ENCODE peak calls at places on chromosome 15, in eight cellular contexts. G, O, Z, L, F, P, J and M are unnamed samples. For H3K4me1, the result is how much of the 10 kb centered on the place peaks cover.

GRCh38 chr15:99956022-99956775 is 223.0 kb upstream of the LYSMD4 start:
- DNase-seq in G (no peak), O (no peak), Z (no peak), L (no peak), F (peak), P (no peak), J (no peak), M (no peak)

GRCh38 chr15:38112406-38112805 is 140.2 kb upstream of the SPRED1 start:
- DNase-seq in G (no peak), O (no peak), Z (no peak), L (no peak), F (no peak), P (no peak), J (no peak), M (no peak)

GRCh38 chr15:96767703-96768434 is 437.4 kb downstream of the NR2F2 start:
- DNase-seq in G (no peak), O (no peak), Z (no peak), L (no peak), F (no peak), P (no peak), J (no peak), M (no peak)

GRCh38 chr15:29411299-29411698 is 141.7 kb upstream of the NSMCE3 start:
- DNase-seq in G (no peak), O (no peak), Z (no peak), L (no peak), F (no peak), P (no peak), J (no peak), M (no peak)

GRCh38 chr15:49492834-49493233 is 69.8 kb downstream of the FGF7 start:
- DNase-seq in G (no peak), O (no peak), Z (no peak), L (peak), F (no peak), P (no peak), J (no peak), M (no peak)

GRCh38 chr15:42730536-42730935 is 6.4 kb downstream of the CDAN1 start:
- DNase-seq in G (no peak), O (no peak), Z (no peak), L (no peak), F (no peak), P (no peak), J (no peak), M (no peak)

GRCh38 chr15:33735637-33736247 is 232.6 kb upstream of the CHRM5 start:
- DNase-seq in G (peak), O (peak), Z (no peak), L (no peak), F (no peak), P (peak), J (no peak), M (no peak)

GRCh38 chr15:38374477-38374876 is 79.5 kb upstream of the FAM98B start:
- DNase-seq in G (no peak), O (no peak), Z (no peak), L (no peak), F (no peak), P (no peak), J (no peak), M (peak)

GRCh38 chr15:31272558-31273257 is 53.9 kb upstream of the KLF13 start:
- DNase-seq in G (no peak), O (peak), Z (no peak), L (no peak), F (peak), P (peak), J (no peak), M (no peak)

GRCh38 chr15:36882487-36883108 is 217.8 kb downstream of the MEIS2 start:
- DNase-seq in G (no peak), O (no peak), Z (no peak), L (no peak), F (no peak), P (no peak), J (no peak), M (peak)

GRCh38 chr15:45442497-45443135 is 64.3 kb upstream of the GATM start:
- DNase-seq in G (no peak), O (no peak), Z (no peak), L (peak), F (no peak), P (no peak), J (no peak), M (no peak)

GRCh38 chr15:81261172-81261808 is 62.7 kb downstream of the STARD5 start:
- DNase-seq in G (no peak), O (no peak), Z (no peak), L (no peak), F (no peak), P (no peak), J (no peak), M (no peak)

GRCh38 chr15:25178835-25179672 is 224.3 kb downstream of the SNRPN start:
- DNase-seq in G (no peak), O (peak), Z (peak), L (no peak), F (peak), P (no peak), J (no peak), M (peak)

GRCh38 chr15:40743921-40744809 is 10.9 kb downstream of the RMDN3 start:
- DNase-seq in G (no peak), O (peak), Z (no peak), L (peak), F (no peak), P (no peak), J (no peak), M (no peak)

GRCh38 chr15:22262613-22263020 is 182.3 kb downstream of the OR4M2 start:
- DNase-seq in G (no peak), O (peak), Z (no peak), L (no peak), F (no peak), P (no peak), J (no peak), M (no peak)

GRCh38 chr15:77528290-77528967 is 104.3 kb downstream of the LINGO1 start:
- DNase-seq in G (no peak), O (no peak), Z (no peak), L (no peak), F (no peak), P (peak), J (no peak), M (no peak)

GRCh38 chr15:100725121-100726069 is 123.0 kb downstream of the ASB7 start:
- DNase-seq in G (no peak), O (no peak), Z (no peak), L (peak), F (no peak), P (peak), J (no peak), M (no peak)

GRCh38 chr15:43274136-43274535 is 7.4 kb upstream of the TGM5 start:
- DNase-seq in G (no peak), O (peak), Z (peak), L (no peak), F (peak), P (no peak), J (no peak), M (peak)

GRCh38 chr15:31326729-31327673 is at the start of gene KLF13:
- DNase-seq in G (no peak), O (peak), Z (peak), L (no peak), F (no peak), P (peak), J (no peak), M (peak)

GRCh38 chr15:43930079-43930478 is 103.3 kb downstream of the WDR76 start:
- DNase-seq in G (no peak), O (no peak), Z (no peak), L (no peak), F (no peak), P (no peak), J (no peak), M (no peak)

GRCh38 chr15:45364271-45364670 is 14.1 kb downstream of the GATM start:
- DNase-seq in G (no peak), O (no peak), Z (no peak), L (no peak), F (no peak), P (no peak), J (no peak), M (no peak)

GRCh38 chr15:30791239-30791638 is 112.5 kb upstream of the FAN1 start:
- DNase-seq in G (no peak), O (no peak), Z (no peak), L (no peak), F (no peak), P (peak), J (no peak), M (no peak)

GRCh38 chr15:67835349-67836133 is 4.3 kb downstream of the RNU6-1 start:
- DNase-seq in G (no peak), O (no peak), Z (no peak), L (no peak), F (no peak), P (no peak), J (no peak), M (no peak)
- TF ChIP-seq CTCF in G (no peak), O (no peak), Z (no peak), L (no peak), F (no peak), P (no peak), J (no peak), M (no peak)

GRCh38 chr15:58966698-58967097 is 20.8 kb upstream of the RNF111 start:
- DNase-seq in G (no peak), O (no peak), Z (no peak), L (peak), F (no peak), P (no peak), J (no peak), M (no peak)
- H3K27ac ChIP-seq in G (no peak), O (no peak), Z (no peak), L (no peak), F (no peak), P (no peak), J (no peak), M (no peak)

DNA sequence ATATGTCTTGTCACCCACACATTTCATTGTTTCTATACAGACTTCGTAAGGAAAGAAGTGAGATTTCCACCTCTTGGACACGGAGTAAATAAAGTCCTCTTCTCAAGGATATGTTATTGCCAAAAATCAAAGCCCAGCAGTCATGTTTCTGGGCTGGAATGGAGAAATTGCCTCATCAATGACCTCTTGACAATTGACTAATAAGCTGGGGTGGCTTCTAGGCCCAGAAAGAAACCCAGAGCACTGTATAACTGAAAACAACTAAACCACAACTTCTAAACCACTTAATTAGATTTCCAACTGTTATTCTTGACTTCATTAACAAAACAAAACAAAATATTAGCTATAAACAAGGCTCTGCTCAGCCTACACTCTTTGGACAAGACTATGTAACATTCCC is 56.4 kb upstream of the SLC24A5 start:
- DNase-seq in G (no peak), O (no peak), Z (no peak), L (no peak), F (no peak), P (no peak), J (no peak), M (no peak)
- H3K4me1 ChIP-seq in G (under half), O (under half), Z (under half), L (under half), F (under half), P (under half), J (under half), M (under half)

GRCh38 chr15:90294601-90295269 is 29.3 kb downstream of the NGRN start:
- DNase-seq in G (no peak), O (no peak), Z (no peak), L (no peak), F (no peak), P (no peak), J (no peak), M (no peak)
- TF ChIP-seq CTCF in G (peak), O (no peak), Z (no peak), L (no peak), F (no peak), P (no peak), J (no peak), M (no peak)

DNA sequence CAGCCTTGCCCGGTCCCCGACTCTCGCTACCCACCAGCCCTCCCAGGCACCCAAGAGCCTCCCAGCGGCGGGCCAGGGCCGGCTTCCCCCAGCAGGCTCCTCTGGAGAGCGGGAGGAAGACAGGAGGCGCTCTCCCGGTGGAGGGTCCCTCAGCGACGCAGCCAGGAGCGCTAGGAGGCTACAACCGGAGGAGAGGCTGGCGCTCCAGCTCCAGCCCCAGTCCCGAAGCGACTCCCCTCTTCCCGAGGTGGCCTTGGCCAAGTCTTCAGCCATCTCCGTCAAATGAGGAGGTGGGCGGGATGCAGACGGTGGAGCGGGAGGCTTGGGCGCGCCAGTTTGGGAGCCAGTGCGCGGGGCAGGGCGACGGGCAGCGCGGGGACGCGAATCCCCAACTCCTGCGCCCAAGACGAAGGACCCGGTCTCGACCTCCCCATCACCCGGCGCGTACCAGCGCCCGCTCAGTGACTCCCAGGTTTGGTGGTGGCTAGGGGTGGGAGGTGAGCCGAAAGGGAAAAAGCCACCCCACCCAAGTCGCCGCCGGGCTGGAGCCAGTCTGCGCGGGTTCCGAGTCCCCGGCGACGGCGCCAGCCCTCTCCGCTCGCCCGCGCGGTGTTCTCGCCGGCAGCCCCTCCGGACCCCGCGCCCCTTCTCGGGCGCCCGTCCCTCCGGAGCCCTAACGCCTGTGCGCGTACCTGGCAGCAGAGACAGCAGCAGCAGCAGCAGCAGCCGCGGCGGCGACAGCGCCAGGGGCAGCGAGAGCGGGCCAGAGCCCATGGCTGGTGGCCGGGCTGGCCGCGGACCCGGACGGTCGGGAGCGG is 566 bp downstream of the CHRNA3 start:
- DNase-seq in G (no peak), O (no peak), Z (no peak), L (no peak), F (no peak), P (peak), J (no peak), M (no peak)
- H3K27ac ChIP-seq in G (no peak), O (no peak), Z (no peak), L (no peak), F (no peak), P (no peak), J (no peak), M (no peak)

DNA sequence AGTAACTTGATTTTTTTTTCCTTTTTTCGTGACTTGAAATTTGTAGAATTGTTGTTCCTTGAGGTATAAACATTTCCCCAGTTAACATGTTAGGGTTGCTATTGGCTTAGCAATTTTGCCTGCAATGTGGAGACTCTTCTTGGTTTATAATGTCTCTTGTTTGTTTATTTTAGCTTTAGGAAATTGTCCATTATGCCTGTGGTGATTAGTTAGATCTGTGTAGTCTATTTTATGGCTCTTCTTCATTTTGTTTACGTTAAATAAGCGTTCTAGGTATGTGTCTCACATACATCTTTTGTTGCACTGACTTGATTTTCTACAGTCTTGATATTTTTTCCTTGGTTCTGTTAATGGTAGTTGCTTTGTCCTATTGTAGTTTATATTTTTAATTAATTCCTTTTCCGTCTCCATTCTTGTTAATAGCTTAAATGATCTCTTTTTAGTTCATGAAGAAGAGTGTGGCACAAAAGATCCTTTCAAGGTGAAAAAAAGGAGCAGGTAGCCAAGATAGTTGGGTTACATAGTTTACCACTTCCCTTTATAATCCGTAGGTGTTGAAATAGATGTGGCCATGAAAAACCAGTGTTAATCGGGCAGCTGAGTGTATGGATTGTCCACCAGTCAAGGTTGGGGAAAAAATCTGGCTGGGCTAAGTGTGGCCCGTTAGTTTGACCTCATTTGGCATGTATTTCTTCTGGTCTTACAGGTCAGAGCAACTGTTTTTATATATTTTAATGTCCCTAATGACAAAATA is 12.1 kb downstream of the IQGAP1 start:
- DNase-seq in G (peak), O (no peak), Z (no peak), L (no peak), F (no peak), P (no peak), J (no peak), M (no peak)
- H3K4me1 ChIP-seq in G (under half), O (half or more), Z (half or more), L (under half), F (under half), P (under half), J (half or more), M (half or more)

DNA sequence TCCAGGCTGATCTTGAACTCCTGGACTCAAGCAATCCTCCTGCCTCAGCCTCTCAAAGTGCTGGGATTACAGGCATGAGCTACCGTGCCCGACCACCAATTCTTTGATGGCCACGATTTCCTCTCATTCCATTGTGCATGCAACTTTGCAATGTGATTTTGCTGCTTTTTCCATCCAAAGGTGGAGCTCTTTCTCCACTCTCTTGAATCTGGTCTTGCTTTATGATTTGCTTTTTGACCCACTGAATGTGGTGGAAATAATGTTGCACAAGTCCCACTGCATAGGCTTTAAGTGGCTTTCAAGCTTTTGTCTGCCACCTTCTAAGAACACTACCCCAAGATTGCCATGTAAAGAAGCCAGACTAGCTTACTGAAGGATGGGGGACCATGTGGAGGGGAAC is 10.6 kb downstream of the RPS27L start:
- DNase-seq in G (no peak), O (no peak), Z (no peak), L (no peak), F (no peak), P (no peak), J (no peak), M (no peak)
- TF ChIP-seq CTCF in G (peak), O (no peak), Z (no peak), L (peak), F (no peak), P (no peak), J (no peak), M (no peak)

DNA sequence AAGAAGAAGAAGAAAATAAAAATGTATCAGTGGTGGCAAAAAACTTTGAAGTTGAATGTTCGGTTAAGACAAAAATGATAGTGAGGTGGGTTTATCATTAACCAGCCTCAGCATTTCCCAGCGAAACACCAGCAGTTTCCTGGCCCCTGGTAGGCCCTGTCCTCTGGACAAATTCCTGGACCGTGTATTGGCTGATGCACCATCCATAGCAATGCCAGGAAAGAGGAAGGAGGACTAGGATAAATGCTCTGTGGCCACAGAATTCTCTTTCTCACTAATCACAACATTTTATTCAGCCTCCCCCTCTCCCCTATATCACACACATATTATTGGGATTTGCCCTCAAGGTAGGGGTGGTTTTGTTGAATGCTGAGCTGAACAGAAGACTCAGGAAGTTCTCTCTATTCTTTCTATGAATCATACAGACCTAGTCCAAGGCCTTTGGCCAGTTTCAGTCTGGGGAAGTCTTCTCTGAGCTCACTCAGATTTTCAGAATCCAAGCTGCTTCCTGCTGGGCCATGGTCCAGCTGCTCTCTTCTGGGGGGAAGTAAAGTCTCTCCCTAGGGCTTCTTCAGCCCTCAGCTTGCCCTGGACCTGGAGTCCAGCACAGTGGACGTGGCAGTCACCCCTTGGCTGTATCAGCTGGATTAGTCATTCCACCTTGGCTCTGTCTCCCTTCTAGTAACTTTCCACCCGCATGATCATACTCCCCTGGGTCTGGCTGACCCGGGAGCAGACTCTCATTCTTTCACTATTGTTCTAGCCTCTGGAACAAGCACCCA is 27.6 kb downstream of the SLC28A1 start:
- DNase-seq in G (peak), O (peak), Z (peak), L (peak), F (peak), P (no peak), J (no peak), M (peak)
- H3K27ac ChIP-seq in G (peak), O (peak), Z (peak), L (peak), F (peak), P (peak), J (peak), M (peak)

GRCh38 chr15:32687556-32687955 is 30.2 kb upstream of the GREM1 start:
- DNase-seq in G (no peak), O (no peak), Z (no peak), L (peak), F (no peak), P (no peak), J (no peak), M (no peak)

GRCh38 chr15:32682569-32682968 is 35.2 kb upstream of the GREM1 start:
- DNase-seq in G (no peak), O (no peak), Z (no peak), L (peak), F (no peak), P (no peak), J (no peak), M (no peak)

GRCh38 chr15:32683906-32684584 is 33.8 kb upstream of the GREM1 start:
- DNase-seq in G (no peak), O (peak), Z (no peak), L (peak), F (no peak), P (no peak), J (no peak), M (no peak)

GRCh38 chr15:32685576-32685975 is 32.2 kb upstream of the GREM1 start:
- DNase-seq in G (no peak), O (no peak), Z (no peak), L (peak), F (no peak), P (no peak), J (no peak), M (no peak)

GRCh38 chr15:32683231-32683630 is 34.6 kb upstream of the GREM1 start:
- DNase-seq in G (no peak), O (no peak), Z (no peak), L (no peak), F (no peak), P (no peak), J (no peak), M (no peak)
- H3K4me1 ChIP-seq in G (under half), O (under half), Z (under half), L (under half), F (under half), P (under half), J (under half), M (under half)

DNA sequence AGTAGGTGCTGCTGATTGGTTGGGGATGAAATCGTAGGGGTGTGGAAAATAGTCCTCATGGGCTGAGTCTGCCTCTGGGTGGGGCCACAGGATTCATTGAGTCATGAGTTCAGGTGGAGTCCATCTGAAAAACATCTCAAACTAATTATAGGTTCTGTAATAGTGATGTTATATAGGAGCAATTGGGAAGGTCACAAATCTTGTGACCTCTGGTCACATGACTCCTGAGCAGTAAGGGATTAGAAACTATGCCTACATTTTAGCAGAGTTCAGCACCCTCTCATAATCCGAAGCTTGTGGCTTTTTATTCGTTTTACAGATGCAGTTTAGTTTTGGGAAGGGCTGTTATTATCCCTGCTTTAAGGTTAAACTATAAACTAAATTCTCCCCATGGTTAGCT is 22.9 kb upstream of the NEDD4 start:
- DNase-seq in G (no peak), O (no peak), Z (no peak), L (no peak), F (no peak), P (no peak), J (no peak), M (no peak)
- TF ChIP-seq CTCF in G (no peak), O (no peak), Z (no peak), L (no peak), F (no peak), P (no peak), J (no peak), M (no peak)